ENCODE peak calls at places on chromosomes 11 and 22, in eight cellular contexts. S is posterior vena cava; N is CD8-positive, alpha-beta memory T cell; V is tibial artery; L is ACHN; C is mammary epithelial cell; P is germinal center; Y is right cardiac atrium. O is an unnamed sample.

GRCh38 chr11:60121259-60121658 is 32.8 kb downstream of the MS4A2 start:
- DNase-seq in S (no peak), N (no peak), V (no peak), L (no peak), C (no peak), P (no peak), Y (no peak), O (no peak)

GRCh38 chr11:59755701-59756495 is 722 bp downstream of the STX3 start:
- DNase-seq in S (peak), N (no peak), V (peak), L (peak), C (peak), P (peak), Y (peak), O (peak)

GRCh38 chr11:125517116-125517804 is 21.2 kb upstream of the FEZ1 start:
- DNase-seq in S (no peak), N (no peak), V (no peak), L (no peak), C (no peak), P (no peak), Y (no peak), O (no peak)

GRCh38 chr22:42431401-42432019 is 693 bp downstream of the NFAM1 start:
- DNase-seq in S (no peak), N (no peak), V (no peak), L (no peak), C (no peak), P (no peak), Y (no peak), O (no peak)

GRCh38 chr11:78295991-78296930 is 107.5 kb downstream of the USP35 start:
- DNase-seq in S (no peak), N (no peak), V (no peak), L (no peak), C (no peak), P (no peak), Y (no peak), O (no peak)

GRCh38 chr22:23251445-23252093 is 71.3 kb downstream of the BCR start:
- DNase-seq in S (no peak), N (no peak), V (no peak), L (no peak), C (peak), P (no peak), Y (no peak), O (no peak)

GRCh38 chr22:46996595-46997310 is 234.3 kb downstream of the TBC1D22A start:
- DNase-seq in S (peak), N (no peak), V (no peak), L (peak), C (peak), P (no peak), Y (no peak), O (no peak)

GRCh38 chr11:72084076-72084475 is 3.4 kb downstream of the LRRC51 start:
- DNase-seq in S (no peak), N (no peak), V (no peak), L (no peak), C (peak), P (no peak), Y (no peak), O (no peak)

GRCh38 chr11:35893796-35894475 is 49.9 kb upstream of the LDLRAD3 start:
- DNase-seq in S (no peak), N (no peak), V (no peak), L (no peak), C (peak), P (no peak), Y (no peak), O (no peak)

GRCh38 chr22:26585104-26585790 is 4.7 kb downstream of the TPST2 start:
- DNase-seq in S (peak), N (no peak), V (peak), L (peak), C (peak), P (no peak), Y (peak), O (no peak)

GRCh38 chr11:119635776-119636175 is 93.2 kb downstream of the NECTIN1 start:
- DNase-seq in S (no peak), N (no peak), V (no peak), L (no peak), C (no peak), P (no peak), Y (no peak), O (no peak)

GRCh38 chr22:25068701-25069100 is 116.2 kb downstream of the KIAA1671 start:
- DNase-seq in S (no peak), N (peak), V (no peak), L (no peak), C (no peak), P (no peak), Y (no peak), O (peak)

GRCh38 chr22:49011769-49012598 is 815.7 kb downstream of the BRD1 start:
- DNase-seq in S (peak), N (no peak), V (peak), L (no peak), C (no peak), P (no peak), Y (no peak), O (no peak)

GRCh38 chr11:69539416-69540117 is 58.1 kb downstream of the LINC01488 start:
- DNase-seq in S (peak), N (no peak), V (no peak), L (no peak), C (no peak), P (no peak), Y (no peak), O (no peak)

GRCh38 chr11:3969613-3970012 is 114.1 kb downstream of the STIM1 start:
- DNase-seq in S (no peak), N (peak), V (no peak), L (no peak), C (no peak), P (no peak), Y (no peak), O (no peak)